ENCODE peak calls at places on chromosomes 4 and X, in ten cellular contexts. A is mucosa of gallbladder; Y is AG08395; D is posterior vena cava; P is hippocampal formation; I is NCI-H1436; F is stimulated activated CD4-positive, alpha-beta T cell treated with anti-CD3 and anti-CD28 coated beads, Interleukin-12 subunit alpha, Interleukin-12 subunit beta, amount 100 ng/mL, for 48 hours; C is BJ; S is kidney glomerular epithelial cell; H is GM10248. O is an unnamed sample.

GRCh38 chr4:170047774-170048354 is 21.7 kb upstream of the MFAP3L start:
- DNase-seq in A (peak), Y (peak), D (no peak), P (peak), I (peak), F (peak), C (no peak), S (peak), H (peak), O (peak)

GRCh38 chr4:154490589-154491340 is 834 bp downstream of the DCHS2 start:
- DNase-seq in A (no peak), Y (peak), D (peak), P (no peak), I (no peak), F (no peak), C (no peak), S (no peak), H (peak), O (no peak)

GRCh38 chr4:184384056-184384809 is 90.1 kb downstream of the IRF2 start:
- DNase-seq in A (peak), Y (peak), D (no peak), P (no peak), I (no peak), F (no peak), C (peak), S (peak), H (peak), O (peak)

GRCh38 chr4:126338572-126338971 is 1023.8 kb downstream of the FAT4 start:
- DNase-seq in A (no peak), Y (no peak), D (no peak), P (no peak), I (no peak), F (no peak), C (no peak), S (no peak), H (no peak), O (no peak)

GRCh38 chrX:130165703-130166502 is at the start of gene AIFM1:
- DNase-seq in A (peak), Y (peak), D (peak), P (peak), I (peak), F (peak), C (peak), S (peak), H (peak), O (peak)

GRCh38 chr4:161404346-161405110 is 759.3 kb downstream of the FSTL5 start:
- DNase-seq in A (no peak), Y (no peak), D (no peak), P (no peak), I (no peak), F (no peak), C (no peak), S (no peak), H (no peak), O (no peak)

GRCh38 chrX:9912341-9912740 is 54.8 kb upstream of the CLDN34 start:
- DNase-seq in A (no peak), Y (no peak), D (no peak), P (no peak), I (no peak), F (no peak), C (no peak), S (no peak), H (no peak), O (no peak)

GRCh38 chr4:8188085-8188484 is 11.0 kb upstream of the SH3TC1 start:
- DNase-seq in A (no peak), Y (peak), D (no peak), P (no peak), I (no peak), F (no peak), C (no peak), S (no peak), H (no peak), O (no peak)

GRCh38 chrX:40734956-40735317 is 405 bp downstream of the MED14 start:
- DNase-seq in A (no peak), Y (no peak), D (peak), P (no peak), I (no peak), F (no peak), C (no peak), S (no peak), H (peak), O (peak)

GRCh38 chrX:119155416-119156035 is 27.9 kb upstream of the KIAA1210 start:
- DNase-seq in A (no peak), Y (peak), D (no peak), P (no peak), I (no peak), F (no peak), C (no peak), S (peak), H (no peak), O (peak)

GRCh38 chr4:20318899-20319291 is 67.2 kb downstream of the SLIT2 start:
- DNase-seq in A (no peak), Y (no peak), D (no peak), P (no peak), I (no peak), F (no peak), C (no peak), S (no peak), H (no peak), O (no peak)

GRCh38 chr4:175891863-175892262 is 79.8 kb upstream of the GPM6A start:
- DNase-seq in A (no peak), Y (no peak), D (no peak), P (no peak), I (no peak), F (no peak), C (no peak), S (peak), H (peak), O (peak)

GRCh38 chr4:172942840-172943239 is 225.8 kb upstream of the GALNT7 start:
- DNase-seq in A (no peak), Y (no peak), D (no peak), P (no peak), I (no peak), F (no peak), C (no peak), S (no peak), H (no peak), O (no peak)

GRCh38 chrX:63686878-63687714 is 97.9 kb downstream of the ARHGEF9 start:
- DNase-seq in A (no peak), Y (peak), D (no peak), P (no peak), I (peak), F (peak), C (peak), S (peak), H (peak), O (peak)

GRCh38 chr4:13089659-13089998 is 394.5 kb downstream of the RAB28 start:
- DNase-seq in A (no peak), Y (no peak), D (no peak), P (no peak), I (no peak), F (no peak), C (no peak), S (no peak), H (no peak), O (no peak)

GRCh38 chrX:147920161-147920666 is 8.5 kb downstream of the FMR1 start:
- DNase-seq in A (no peak), Y (no peak), D (no peak), P (no peak), I (no peak), F (no peak), C (no peak), S (no peak), H (no peak), O (no peak)

GRCh38 chrX:102516314-102516936 is at the start of gene TMSB15A:
- DNase-seq in A (peak), Y (peak), D (peak), P (peak), I (peak), F (peak), C (no peak), S (peak), H (peak), O (peak)